ENCODE peak calls at places on chromosomes 12 and 14, in eight cellular contexts. O is NCI-H1092 treated with DMSO at 0.1 percent for 48 hours; S is HuH-7.5; V is psoas muscle; Z is stimulated activated CD8-positive, alpha-beta memory T cell treated with anti-CD3 and anti-CD28 coated beads, Interleukin-2, amount 100 ng/mL, for 1 hour; A is foreskin keratinocyte; G is posterior vena cava; H is Caki2. D is an unnamed sample.

GRCh38 chr14:99649643-99650042 is 4.7 kb downstream of the HHIPL1 start:
- DNase-seq in V (no peak), G (no peak), S (no peak), A (no peak), Z (no peak), H (no peak), O (no peak), D (no peak)

GRCh38 chr14:99752486-99753121 is 40.6 kb upstream of the EML1 start:
- DNase-seq in V (no peak), O (no peak), A (peak), H (peak), G (peak), S (no peak), Z (no peak), D (no peak)

GRCh38 chr12:65856521-65856920 is 32.2 kb downstream of the HMGA2 start:
- DNase-seq in H (no peak), G (no peak), O (no peak), Z (no peak), A (no peak), V (no peak), S (no peak), D (no peak)

GRCh38 chr12:92041742-92042141 is 103.9 kb downstream of the BTG1 start:
- DNase-seq in V (no peak), Z (no peak), O (no peak), H (no peak), A (no peak), S (no peak), G (no peak), D (no peak)

GRCh38 chr12:1529862-1530591 is 64.4 kb downstream of the FBXL14 start:
- DNase-seq in A (no peak), V (no peak), H (no peak), Z (no peak), S (peak), O (no peak), G (no peak), D (no peak)

GRCh38 chr12:113277511-113277910 is 56.2 kb downstream of the TPCN1 start:
- DNase-seq in Z (no peak), V (peak), O (no peak), A (no peak), S (no peak), G (peak), H (no peak), D (no peak)

GRCh38 chr14:73153272-73153671 is 17.0 kb downstream of the PSEN1 start:
- DNase-seq in H (no peak), Z (no peak), O (no peak), A (no peak), V (no peak), S (no peak), G (no peak), D (no peak)

GRCh38 chr14:23910081-23910875 is 43.3 kb upstream of the DHRS4 start:
- DNase-seq in G (no peak), S (peak), A (peak), O (peak), H (peak), V (no peak), Z (no peak), D (peak)

GRCh38 chr14:33738481-33738880 is 212.4 kb downstream of the EGLN3 start:
- DNase-seq in A (no peak), S (no peak), H (no peak), Z (no peak), G (no peak), V (no peak), O (no peak), D (peak)

GRCh38 chr12:60630796-60631195 is 1035.0 kb downstream of the SLC16A7 start:
- DNase-seq in S (no peak), V (no peak), H (no peak), O (no peak), Z (no peak), G (no peak), A (no peak), D (no peak)

GRCh38 chr12:132729541-132730320 is 19.1 kb downstream of the PGAM5 start:
- DNase-seq in G (no peak), V (no peak), Z (no peak), A (no peak), H (no peak), O (peak), S (no peak), D (peak)

GRCh38 chr14:22554706-22555572 is 34.1 kb downstream of the DAD1 start:
- DNase-seq in H (no peak), A (no peak), S (no peak), O (no peak), G (no peak), Z (no peak), V (no peak), D (no peak)

GRCh38 chr12:77488041-77488620 is 342.6 kb upstream of the NAV3 start:
- DNase-seq in H (no peak), A (no peak), V (no peak), Z (no peak), O (no peak), G (no peak), S (no peak), D (no peak)

GRCh38 chr12:93657076-93657475 is 20.1 kb upstream of the CRADD start:
- DNase-seq in A (no peak), Z (no peak), O (no peak), G (no peak), H (no peak), V (no peak), S (no peak), D (no peak)

GRCh38 chr14:60753264-60754126 is 18.9 kb downstream of the MNAT1 start:
- DNase-seq in Z (peak), O (no peak), V (no peak), S (no peak), G (no peak), A (no peak), H (no peak), D (no peak)

GRCh38 chr14:51236314-51236713 is 3.7 kb upstream of the TMX1 start:
- DNase-seq in Z (no peak), S (no peak), G (no peak), V (no peak), H (peak), O (no peak), A (peak), D (no peak)

GRCh38 chr12:104668274-104668718 is 211.5 kb downstream of the CHST11 start:
- DNase-seq in H (no peak), O (peak), Z (no peak), G (no peak), A (no peak), S (no peak), V (no peak), D (no peak)

GRCh38 chr12:131413471-131413870 is 297.4 kb upstream of the SFSWAP start:
- DNase-seq in Z (no peak), O (no peak), G (no peak), S (no peak), A (no peak), V (no peak), H (no peak), D (no peak)

D was measured in T47D.